ENCODE peak calls at places on chromosomes 6 and 20, in five cellular contexts. A is HepG2, P is H1, W is GM12878, C is K562. G is an unnamed sample.

GRCh38 chr20:3865152-3865886 is 18.7 kb downstream of the MAVS start:
- DNase-seq in A (no peak), P (no peak), W (no peak), C (no peak), G (no peak)

GRCh38 chr6:15501806-15502450 is 160.9 kb downstream of the DTNBP1 start:
- DNase-seq in A (no peak), P (no peak), W (no peak), C (no peak), G (no peak)

GRCh38 chr6:114862809-114863208 is 520.0 kb upstream of the HS3ST5 start:
- DNase-seq in A (no peak), P (no peak), W (no peak), C (no peak), G (no peak)

GRCh38 chr20:20003088-20003954 is 13.8 kb upstream of the NAA20 start:
- DNase-seq in A (no peak), P (no peak), W (no peak), C (no peak), G (no peak)

GRCh38 chr6:89842228-89842627 is 12.5 kb downstream of the CASP8AP2 start:
- DNase-seq in A (no peak), P (no peak), W (no peak), C (no peak), G (no peak)

GRCh38 chr6:139853302-139853992 is 479.0 kb upstream of the CITED2 start:
- DNase-seq in A (peak; percentile 17), P (no peak), W (no peak), C (no peak), G (no peak)

GRCh38 chr20:43748274-43748673 is 21.5 kb upstream of the GTSF1L start:
- DNase-seq in A (no peak), P (no peak), W (no peak), C (no peak), G (no peak)

GRCh38 chr6:111253999-111254778 is 166.9 kb downstream of the SLC16A10 start:
- DNase-seq in A (no peak), P (no peak), W (no peak), C (no peak), G (peak; percentile 80)

GRCh38 chr20:745683-746301 is 22.5 kb downstream of the SLC52A3 start:
- DNase-seq in A (no peak), P (no peak), W (no peak), C (no peak), G (no peak)

GRCh38 chr6:161168281-161168891 is 105.5 kb downstream of the AGPAT4 start:
- DNase-seq in A (no peak), P (no peak), W (no peak), C (peak; percentile 33), G (peak; percentile 47)

GRCh38 chr20:32605167-32605656 is 20.1 kb upstream of the NOL4L start:
- DNase-seq in A (no peak), P (no peak), W (no peak), C (peak; percentile 32), G (peak; percentile 44)

GRCh38 chr6:22112490-22112889 is 184.3 kb downstream of the PRL start:
- DNase-seq in A (no peak), P (no peak), W (no peak), C (no peak), G (no peak)

GRCh38 chr20:1034420-1034799 is 32.3 kb upstream of the RSPO4 start:
- DNase-seq in A (no peak), P (no peak), W (no peak), C (no peak), G (no peak)

GRCh38 chr6:98039876-98040605 is 757.0 kb upstream of the MMS22L start:
- DNase-seq in A (no peak), P (no peak), W (no peak), C (no peak), G (peak; percentile 93)

GRCh38 chr6:143224516-143224915 is 163.8 kb downstream of the AIG1 start:
- DNase-seq in A (no peak), P (no peak), W (no peak), C (no peak), G (no peak)

GRCh38 chr20:63493563-63494020 is 5.3 kb downstream of the EEF1A2 start:
- DNase-seq in A (no peak), P (no peak), W (no peak), C (no peak), G (no peak)

GRCh38 chr6:57267586-57268293 is 45.6 kb upstream of the RAB23 start:
- DNase-seq in A (peak; percentile 65), P (peak; percentile 52), W (peak; percentile 8), C (peak; percentile 69), G (peak; percentile 81)

GRCh38 chr6:168641455-168641854 is 200.5 kb downstream of the SMOC2 start:
- DNase-seq in A (no peak), P (no peak), W (no peak), C (no peak), G (peak; percentile 63)

GRCh38 chr6:39224523-39225182 is 4.6 kb downstream of the KCNK5 start:
- DNase-seq in A (no peak), P (no peak), W (no peak), C (no peak), G (no peak)

GRCh38 chr6:163355471-163355991 is 59.0 kb upstream of the QKI start:
- DNase-seq in A (peak; percentile 15), P (no peak), W (no peak), C (no peak), G (no peak)

GRCh38 chr6:13927203-13927602 is 2.5 kb downstream of the RNF182 start:
- DNase-seq in A (no peak), P (no peak), W (no peak), C (peak; percentile 69), G (peak; percentile 30)

DNA sequence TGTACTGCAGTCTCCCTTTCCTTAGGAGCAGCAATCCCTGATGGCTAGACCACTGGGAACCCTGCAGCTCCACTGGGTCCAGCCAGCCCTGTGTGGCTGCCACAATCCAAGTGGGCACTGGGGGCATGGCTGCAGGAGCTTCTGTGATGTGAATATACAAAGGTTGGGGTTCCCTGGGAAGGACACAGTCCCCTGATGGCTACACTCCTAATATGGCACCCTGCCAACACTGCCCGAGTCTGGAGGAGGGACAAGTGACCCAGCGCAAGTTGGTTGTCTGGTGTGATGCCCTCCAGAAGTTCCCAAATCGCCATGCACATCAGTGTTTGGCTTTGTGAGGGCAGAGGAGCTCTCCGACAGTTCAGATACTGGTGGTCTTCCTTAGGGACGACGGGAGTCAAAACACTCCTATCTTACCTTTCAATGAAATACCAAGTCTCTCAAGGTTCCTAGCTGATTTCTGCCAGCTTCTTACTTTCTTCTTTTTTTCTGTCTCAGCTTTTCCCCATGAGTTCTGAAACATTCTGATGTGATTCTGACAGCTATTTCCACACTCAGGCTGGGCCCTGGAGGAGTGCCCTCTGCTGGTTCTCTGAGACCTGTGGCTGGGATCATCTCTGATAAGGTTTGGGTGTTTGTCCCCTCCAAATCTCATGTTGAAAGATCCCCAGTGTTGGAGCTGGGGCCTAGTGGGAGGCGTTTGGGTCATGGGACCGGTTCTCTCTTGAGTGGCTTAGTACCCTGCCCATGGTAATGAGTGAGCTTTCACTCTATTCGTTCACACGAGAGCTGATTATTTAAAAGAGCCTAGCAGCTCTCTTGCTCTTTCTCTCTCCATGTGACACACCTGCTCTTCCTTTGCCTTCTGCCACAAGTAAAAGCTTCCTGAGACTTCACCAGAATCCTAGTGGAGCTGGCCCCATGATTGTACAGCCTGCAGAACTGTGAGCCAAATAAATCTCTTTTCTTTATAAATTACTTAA is 15.5 kb upstream of the ZFP57 start:
- DNase-seq in A (no peak), P (peak; percentile 66), W (no peak), C (peak; percentile 31), G (peak; percentile 79)
- TF ChIP-seq CTCF in A (peak; percentile 61), P (peak; percentile 66), W (peak; percentile 61), C (peak; percentile 55), G (peak; percentile 83)

GRCh38 chr6:32194388-32194787 is 1.9 kb upstream of the GPSM3 start:
- DNase-seq in A (no peak), P (no peak), W (no peak), C (peak; percentile 18), G (no peak)

GRCh38 chr6:32195902-32196681 is 3.6 kb upstream of the GPSM3 start:
- DNase-seq in A (peak; percentile 88), P (peak; percentile 90), W (peak; percentile 48), C (peak; percentile 90), G (peak; percentile 97)

GRCh38 chr6:32195652-32195901 is 3.1 kb upstream of the GPSM3 start:
- DNase-seq in A (peak; percentile 99), P (peak; percentile 100), W (peak; percentile 97), C (peak; percentile 100), G (peak; percentile 100)

GRCh38 chr6:32196682-32197616 is 4.5 kb upstream of the GPSM3 start:
- DNase-seq in A (no peak), P (peak; percentile 58), W (no peak), C (peak; percentile 66), G (peak; percentile 67)

GRCh38 chr6:32194825-32195651 is 2.6 kb upstream of the GPSM3 start:
- DNase-seq in A (no peak), P (no peak), W (no peak), C (peak; percentile 79), G (peak; percentile 58)
- TF ChIP-seq CREB1 in A (no peak), P (no peak), W (no peak), C (no peak), G (no peak)

DNA sequence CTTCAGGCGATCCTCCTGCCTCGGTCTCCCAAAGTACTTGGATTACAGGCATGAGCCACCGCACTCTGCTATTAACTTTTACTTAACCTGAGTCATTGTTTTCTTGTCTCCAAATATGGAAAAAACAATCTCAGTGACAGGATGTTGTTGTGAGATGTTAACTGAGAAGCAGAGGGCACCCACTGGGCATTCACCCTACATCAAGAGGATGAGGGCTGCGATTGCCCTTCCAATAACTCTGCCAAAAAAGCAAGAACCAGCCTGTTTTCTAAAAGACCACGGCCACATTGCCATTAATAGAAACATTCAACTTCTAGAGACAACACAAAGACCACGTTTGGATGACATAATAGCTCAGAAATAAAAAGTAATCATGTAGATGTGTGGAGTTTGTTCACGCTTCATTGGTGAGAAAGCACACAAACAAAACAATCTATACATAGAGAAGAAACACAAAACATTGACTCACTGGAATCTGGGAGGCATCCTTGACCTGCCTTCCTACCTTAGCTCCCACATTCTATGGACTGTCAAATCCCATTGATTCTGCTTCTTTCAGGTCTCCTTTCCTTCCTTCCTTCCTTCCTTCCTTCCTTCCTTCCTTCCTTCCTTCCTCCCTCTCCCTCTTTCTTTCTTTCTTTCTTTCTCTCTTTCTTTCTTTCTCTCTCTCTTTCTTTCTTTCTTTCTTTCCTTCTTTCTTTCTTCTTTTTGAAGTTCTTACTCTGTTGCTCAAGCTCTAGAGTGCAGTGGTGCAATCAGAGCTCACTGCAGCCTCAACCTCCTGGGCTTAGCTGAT is 107.8 kb upstream of the SGK1 start:
- DNase-seq in A (no peak), P (no peak), W (no peak), C (no peak), G (no peak)
- TF ChIP-seq POLR2AphosphoS5 in A (no peak), P (no peak), W (no peak), C (no peak), G (no peak)

DNA sequence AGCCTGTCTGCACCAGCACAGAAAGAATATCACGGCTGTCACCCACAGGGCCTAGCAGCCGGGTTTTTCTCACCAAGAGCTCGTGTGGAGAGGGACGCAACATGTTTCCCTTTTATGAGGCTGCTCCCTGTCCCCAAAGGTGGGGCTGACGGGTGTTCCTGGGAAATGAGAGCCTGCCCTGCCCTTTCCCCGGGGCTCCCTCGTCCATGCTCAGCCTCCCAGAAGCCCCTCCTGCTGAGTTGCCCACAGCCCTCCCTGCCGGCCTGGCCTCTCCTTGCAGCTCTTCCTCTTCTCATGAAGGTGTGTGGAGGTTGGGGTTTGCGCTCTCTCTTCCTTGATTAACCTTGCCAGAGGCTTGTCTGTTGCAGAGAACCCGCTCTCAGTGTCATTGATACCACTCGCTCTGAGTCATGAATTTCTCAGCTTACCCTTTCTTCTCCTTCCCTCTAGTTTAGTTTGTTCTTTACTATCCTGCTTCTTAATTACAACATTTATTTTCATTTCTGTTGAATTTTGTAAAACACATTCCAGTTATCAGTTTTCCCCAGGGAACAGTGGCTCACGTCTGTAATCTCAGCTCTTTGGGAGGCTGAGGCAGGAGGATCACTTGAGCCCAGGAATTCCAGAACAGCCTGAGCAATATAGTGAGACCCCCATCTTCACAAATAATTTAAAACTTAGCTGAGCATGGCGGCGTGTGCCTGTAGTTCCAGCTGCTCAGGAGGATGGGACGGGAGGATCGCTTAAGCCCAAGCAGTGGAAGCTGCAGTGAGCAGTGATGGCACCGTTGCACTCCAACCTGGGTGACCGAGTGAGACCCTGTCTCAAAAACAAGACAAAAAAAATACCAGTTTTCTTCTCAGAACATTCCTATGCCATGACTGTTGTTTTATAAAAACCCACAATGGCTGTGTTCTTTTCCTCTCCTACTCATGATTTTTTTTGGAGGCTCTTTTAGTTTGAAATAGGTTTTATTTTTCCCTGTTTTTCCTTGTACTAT is 103.8 kb downstream of the TMEM242 start:
- DNase-seq in A (peak; percentile 18), P (no peak), W (no peak), C (peak; percentile 32), G (peak; percentile 39)
- TF ChIP-seq CTCF in A (peak; percentile 32), P (no peak), W (no peak), C (peak; percentile 13), G (no peak)

G was measured in GM23338.